ENCODE peak calls at places on chromosomes 1 and 21, in six cellular contexts. G is SW480, O is left cardiac atrium, V is T-cell, N is M059J, R is neural progenitor cell. P is an unnamed sample.

GRCh38 chr1:78833491-78833890 is 173.0 kb downstream of the ADGRL4 start:
- DNase-seq in G (no peak), O (no peak), V (no peak), N (peak), R (no peak), P (peak)

GRCh38 chr1:12488666-12489354 is 129.2 kb downstream of the DHRS3 start:
- DNase-seq in G (peak), O (no peak), V (no peak), N (peak), R (no peak), P (no peak)

GRCh38 chr1:12173631-12174121 is 6.9 kb downstream of the TNFRSF1B start:
- DNase-seq in G (no peak), O (peak), V (peak), N (no peak), R (no peak), P (no peak)

GRCh38 chr1:84434081-84434755 is 35.9 kb downstream of the DNASE2B start:
- DNase-seq in G (no peak), O (no peak), V (no peak), N (no peak), R (no peak), P (no peak)

GRCh38 chr1:201214461-201214860 is 23.8 kb downstream of the IGFN1 start:
- DNase-seq in G (peak), O (no peak), V (no peak), N (peak), R (peak), P (peak)

GRCh38 chr1:159821171-159821867 is 5.4 kb upstream of the SLAMF8 start:
- DNase-seq in G (peak), O (no peak), V (no peak), N (peak), R (peak), P (no peak)

GRCh38 chr1:172758242-172758641 is 99.3 kb downstream of the FASLG start:
- DNase-seq in G (no peak), O (no peak), V (no peak), N (no peak), R (no peak), P (no peak)

GRCh38 chr1:111563619-111564018 is 56.0 kb upstream of the RAP1A start:
- DNase-seq in G (no peak), O (no peak), V (no peak), N (peak), R (no peak), P (no peak)

GRCh38 chr1:55816456-55816794 is 601.3 kb upstream of the USP24 start:
- DNase-seq in G (peak), O (no peak), V (no peak), N (peak), R (no peak), P (peak)

GRCh38 chr1:112817555-112818373 is 102.6 kb upstream of the PPM1J start:
- DNase-seq in G (no peak), O (no peak), V (no peak), N (peak), R (peak), P (no peak)

GRCh38 chr1:165456861-165457260 is 11.9 kb upstream of the RXRG start:
- DNase-seq in G (no peak), O (no peak), V (no peak), N (no peak), R (no peak), P (peak)

GRCh38 chr1:41957568-41957967 is 38.8 kb upstream of the HIVEP3 start:
- DNase-seq in G (no peak), O (no peak), V (no peak), N (peak), R (no peak), P (no peak)

GRCh38 chr1:64969305-64970066 is 3.1 kb upstream of the JAK1 start:
- DNase-seq in G (no peak), O (no peak), V (no peak), N (peak), R (no peak), P (no peak)

GRCh38 chr1:109617291-109617801 is 2.1 kb downstream of the GNAT2 start:
- DNase-seq in G (peak), O (no peak), V (no peak), N (peak), R (peak), P (peak)

GRCh38 chr1:182430263-182431068 is 19.5 kb upstream of the RGSL1 start:
- DNase-seq in G (no peak), O (no peak), V (peak), N (peak), R (no peak), P (no peak)

GRCh38 chr1:151494741-151495281 is 16.4 kb upstream of the CGN start:
- DNase-seq in G (peak), O (no peak), V (no peak), N (peak), R (peak), P (peak)

GRCh38 chr1:116122955-116123757 is 12.0 kb downstream of the MAB21L3 start:
- DNase-seq in G (peak), O (no peak), V (no peak), N (peak), R (no peak), P (peak)

GRCh38 chr1:95407146-95407863 is 173.3 kb downstream of the RWDD3 start:
- DNase-seq in G (no peak), O (no peak), V (no peak), N (no peak), R (peak), P (no peak)

GRCh38 chr1:66331641-66332523 is 202.1 kb upstream of the SGIP1 start:
- DNase-seq in G (no peak), O (peak), V (no peak), N (peak), R (peak), P (no peak)

GRCh38 chr1:9239622-9240401 is 5.2 kb downstream of the H6PD start:
- DNase-seq in G (peak), O (peak), V (peak), N (peak), R (peak), P (no peak)

GRCh38 chr1:221310180-221310579 is 430.9 kb downstream of the HLX start:
- DNase-seq in G (no peak), O (no peak), V (no peak), N (no peak), R (no peak), P (peak)

GRCh38 chr1:107895403-107896181 is 69.4 kb downstream of the VAV3 start:
- DNase-seq in G (no peak), O (no peak), V (no peak), N (no peak), R (no peak), P (no peak)

GRCh38 chr1:54767526-54767925 is 3.2 kb upstream of the PARS2 start:
- DNase-seq in G (no peak), O (no peak), V (no peak), N (no peak), R (no peak), P (no peak)

GRCh38 chr1:9198538-9199361 is 35.8 kb upstream of the H6PD start:
- DNase-seq in G (no peak), O (no peak), V (no peak), N (no peak), R (peak), P (peak)

GRCh38 chr1:12810691-12811408 is 19.7 kb downstream of the PRAMEF1 start:
- DNase-seq in G (peak), O (no peak), V (no peak), N (peak), R (no peak), P (no peak)

GRCh38 chr1:107964397-107965111 is 426 bp downstream of the VAV3 start:
- DNase-seq in G (no peak), O (peak), V (peak), N (no peak), R (peak), P (peak)

GRCh38 chr1:151156515-151156819 is at the start of gene TNFAIP8L2:
- DNase-seq in G (no peak), O (peak), V (peak), N (no peak), R (peak), P (peak)

GRCh38 chr1:181173761-181174371 is 85.4 kb downstream of the IER5 start:
- DNase-seq in G (no peak), O (no peak), V (no peak), N (peak), R (no peak), P (no peak)

GRCh38 chr1:181112071-181112929 is 23.8 kb downstream of the IER5 start:
- DNase-seq in G (peak), O (peak), V (no peak), N (peak), R (no peak), P (peak)

GRCh38 chr1:91751281-91751680 is 134.7 kb downstream of the TGFBR3 start:
- DNase-seq in G (no peak), O (peak), V (no peak), N (peak), R (no peak), P (no peak)

GRCh38 chr1:53348491-53349368 is 20.9 kb upstream of the LRP8 start:
- DNase-seq in G (no peak), O (no peak), V (no peak), N (no peak), R (no peak), P (no peak)

GRCh38 chr1:230832466-230832865 is 35.9 kb downstream of the C1orf198 start:
- DNase-seq in G (no peak), O (no peak), V (no peak), N (peak), R (no peak), P (no peak)

GRCh38 chr21:24514081-24514733 is 1093.1 kb downstream of the MRPL39 start:
- DNase-seq in G (peak), O (no peak), V (no peak), N (peak), R (no peak), P (peak)

GRCh38 chr1:35570589-35571137 is 2.5 kb upstream of the TFAP2E start:
- DNase-seq in G (no peak), O (no peak), V (no peak), N (peak), R (no peak), P (no peak)

GRCh38 chr1:160209656-160210046 is 4.5 kb downstream of the PEA15 start:
- DNase-seq in G (no peak), O (peak), V (no peak), N (no peak), R (peak), P (no peak)

GRCh38 chr1:61213612-61214011 is 131.3 kb downstream of the NFIA start:
- DNase-seq in G (no peak), O (no peak), V (no peak), N (no peak), R (no peak), P (no peak)